ENCODE peak calls at places on chromosomes 16 and 17, in nine cellular contexts. J is activated CD4-positive, alpha-beta T cell treated with anti-CD3 and anti-CD28 coated beads for 36 hours; V is NCI-H1417; S is naive thymus-derived CD8-positive, alpha-beta T cell; D is SW 1271; K is germinal center; P is tibial nerve; L is HS-5; Z is activated effector memory CD4-positive, alpha-beta T cell treated with anti-CD3 and anti-CD28 coated beads, Interleukin-2, amount 50 U/mL, for 16 hours. N is an unnamed sample.
A peak's percentile ranks its signal among the peaks of the same experiment; 100 is the strongest.

GRCh38 chr17:49093131-49093530 is 39.4 kb upstream of the B4GALNT2 start:
- DNase-seq in V (no peak), K (no peak), J (no peak), P (no peak), Z (no peak), L (no peak), D (no peak), S (no peak), N (no peak)

GRCh38 chr16:4514606-4515005 is 24.0 kb downstream of the CDIP1 start:
- DNase-seq in P (no peak), D (no peak), S (no peak), V (no peak), K (no peak), L (no peak), Z (no peak), J (no peak), N (no peak)

GRCh38 chr17:29514792-29515191 is 52.0 kb downstream of the ABHD15 start:
- DNase-seq in K (no peak), V (no peak), L (no peak), Z (no peak), P (no peak), D (no peak), S (no peak), J (no peak), N (no peak)

GRCh38 chr16:66810391-66810790 is 9.0 kb upstream of the TERB1 start:
- DNase-seq in K (no peak), V (no peak), L (no peak), J (no peak), P (no peak), D (no peak), S (no peak), Z (no peak), N (no peak)

GRCh38 chr16:63185235-63185780 is 1149.1 kb upstream of the CDH8 start:
- DNase-seq in V (no peak), D (no peak), P (no peak), K (no peak), J (no peak), L (no peak), S (no peak), Z (no peak), N (no peak)

GRCh38 chr16:47927330-47927729 is 228.5 kb downstream of the ABCC12 start:
- DNase-seq in V (no peak), K (no peak), J (no peak), P (no peak), L (peak; percentile 10), S (no peak), D (no peak), Z (no peak), N (no peak)

GRCh38 chr17:8856869-8857575 is 10.5 kb downstream of the PIK3R6 start:
- DNase-seq in P (no peak), Z (peak; percentile 21), L (no peak), K (no peak), D (no peak), J (no peak), S (no peak), V (no peak), N (no peak)

GRCh38 chr16:87395181-87395842 is 3.2 kb downstream of the MAP1LC3B start:
- DNase-seq in K (no peak), Z (no peak), V (no peak), J (no peak), L (no peak), S (no peak), P (no peak), D (no peak), N (no peak)

GRCh38 chr16:23368469-23368868 is 66.4 kb downstream of the SCNN1B start:
- DNase-seq in L (peak; percentile 9), K (no peak), S (no peak), Z (no peak), V (no peak), J (no peak), D (no peak), P (no peak), N (no peak)

GRCh38 chr16:56779956-56780355 is 50.0 kb downstream of the NUP93 start:
- DNase-seq in K (no peak), V (peak; percentile 54), Z (no peak), D (no peak), P (no peak), L (no peak), J (no peak), S (no peak), N (no peak)

GRCh38 chr17:61002316-61002736 is 324.7 kb downstream of the BCAS3 start:
- DNase-seq in J (no peak), L (peak; percentile 16), K (no peak), D (peak; percentile 3), V (peak; percentile 57), Z (no peak), S (no peak), P (no peak), N (no peak)

GRCh38 chr16:4868573-4868972 is 21.3 kb downstream of the UBN1 start:
- DNase-seq in J (no peak), L (no peak), Z (peak; percentile 6), P (no peak), V (no peak), K (no peak), D (no peak), S (no peak), N (no peak)

GRCh38 chr16:9008335-9009260 is 44.9 kb upstream of the USP7 start:
- DNase-seq in S (peak; percentile 54), Z (peak; percentile 86), D (no peak), V (peak; percentile 78), P (peak; percentile 69), K (peak; percentile 86), L (no peak), J (peak; percentile 84), N (no peak)

N was measured in keratinocyte.